ENCODE peak calls at places on chromosomes 11 and 22, in seven cellular contexts. E is cardiac fibroblast; O is T1000; L is stimulated activated CD4-positive, alpha-beta T cell treated with anti-CD3 and anti-CD28 coated beads, Interleukin-1b, Interleukin-23, amount 100 ng/mL, for 1 hour; U is anterior cingulate cortex; J is GM13977; Q is omental fat pad. Z is an unnamed sample.

GRCh38 chr11:80495116-80495515 is 1054.3 kb upstream of the TENM4 start:
- DNase-seq in E (no peak), O (no peak), L (no peak), U (no peak), J (no peak), Q (no peak), Z (no peak)

GRCh38 chr11:88293931-88294330 is 43.6 kb downstream of the CTSC start:
- DNase-seq in E (peak; percentile 66), O (no peak), L (no peak), U (no peak), J (no peak), Q (no peak), Z (no peak)

GRCh38 chr11:95219599-95219998 is 11.4 kb downstream of the SESN3 start:
- DNase-seq in E (no peak), O (no peak), L (no peak), U (no peak), J (no peak), Q (no peak), Z (no peak)

GRCh38 chr11:44417756-44418437 is 108.0 kb upstream of the ALX4 start:
- DNase-seq in E (no peak), O (no peak), L (no peak), U (no peak), J (no peak), Q (no peak), Z (no peak)

GRCh38 chr11:96263361-96263763 is 79.6 kb downstream of the MAML2 start:
- DNase-seq in E (peak; percentile 89), O (no peak), L (no peak), U (no peak), J (no peak), Q (no peak), Z (no peak)

GRCh38 chr22:45626198-45626651 is 45.4 kb upstream of the ATXN10 start:
- DNase-seq in E (no peak), O (no peak), L (no peak), U (no peak), J (no peak), Q (no peak), Z (no peak)

GRCh38 chr22:21067901-21068680 is 22.3 kb downstream of the LRRC74B start:
- DNase-seq in E (no peak), O (no peak), L (no peak), U (no peak), J (no peak), Q (no peak), Z (no peak)

GRCh38 chr11:34570584-34570983 is 50.3 kb upstream of the EHF start:
- DNase-seq in E (peak; percentile 37), O (peak; percentile 79), L (no peak), U (no peak), J (no peak), Q (no peak), Z (peak; percentile 50)

GRCh38 chr11:73570415-73571114 is 27.3 kb downstream of the FAM168A start:
- DNase-seq in E (peak; percentile 92), O (no peak), L (no peak), U (no peak), J (no peak), Q (no peak), Z (no peak)

GRCh38 chr22:36220457-36220921 is 18.8 kb downstream of the APOL2 start:
- DNase-seq in E (peak; percentile 62), O (no peak), L (no peak), U (no peak), J (no peak), Q (no peak), Z (no peak)

GRCh38 chr11:78740175-78741161 is 165.8 kb upstream of the NARS2 start:
- DNase-seq in E (no peak), O (no peak), L (no peak), U (no peak), J (no peak), Q (no peak), Z (peak; percentile 15)

GRCh38 chr11:2198621-2199365 is 27.2 kb upstream of the TH start:
- DNase-seq in E (no peak), O (no peak), L (no peak), U (no peak), J (no peak), Q (no peak), Z (no peak)

GRCh38 chr11:14414470-14415461 is 55.8 kb upstream of the RRAS2 start:
- DNase-seq in E (peak; percentile 30), O (no peak), L (peak; percentile 33), U (no peak), J (peak; percentile 36), Q (no peak), Z (peak; percentile 97)

GRCh38 chr22:46022881-46023512 is 46.0 kb upstream of the WNT7B start:
- DNase-seq in E (no peak), O (no peak), L (no peak), U (no peak), J (no peak), Q (no peak), Z (no peak)

GRCh38 chr11:130389315-130389935 is 39.0 kb downstream of the ADAMTS8 start:
- DNase-seq in E (peak; percentile 16), O (no peak), L (no peak), U (no peak), J (no peak), Q (no peak), Z (peak; percentile 54)

GRCh38 chr11:61834278-61835004 is 6.3 kb downstream of the FADS2 start:
- DNase-seq in E (peak; percentile 96), O (no peak), L (no peak), U (peak; percentile 65), J (peak; percentile 88), Q (no peak), Z (peak; percentile 97)

GRCh38 chr22:44142421-44143116 is 38.2 kb upstream of the PARVG start:
- DNase-seq in E (no peak), O (no peak), L (no peak), U (no peak), J (no peak), Q (no peak), Z (no peak)

GRCh38 chr22:40070701-40071100 is 75.9 kb downstream of the FAM83F start:
- DNase-seq in E (no peak), O (no peak), L (no peak), U (no peak), J (no peak), Q (no peak), Z (no peak)

GRCh38 chr11:1760351-1761109 is 3.2 kb downstream of the CTSD start:
- DNase-seq in E (peak; percentile 81), O (peak; percentile 16), L (no peak), U (peak; percentile 93), J (no peak), Q (peak; percentile 74), Z (no peak)

GRCh38 chr22:20457506-20458240 is 20.0 kb upstream of the SCARF2 start:
- DNase-seq in E (no peak), O (no peak), L (no peak), U (no peak), J (no peak), Q (no peak), Z (no peak)

GRCh38 chr22:47355776-47356432 is 593.5 kb downstream of the TBC1D22A start:
- DNase-seq in E (no peak), O (no peak), L (no peak), U (no peak), J (no peak), Q (no peak), Z (no peak)

GRCh38 chr11:705646-706438 is at the start of gene EPS8L2:
- DNase-seq in E (no peak), O (no peak), L (no peak), U (no peak), J (peak; percentile 48), Q (no peak), Z (no peak)

GRCh38 chr11:69892237-69892985 is 73.2 kb upstream of the FGF3 start:
- DNase-seq in E (no peak), O (no peak), L (no peak), U (no peak), J (no peak), Q (no peak), Z (no peak)

GRCh38 chr11:69140635-69141034 is 15.1 kb upstream of the SMIM38 start:
- DNase-seq in E (no peak), O (no peak), L (no peak), U (no peak), J (no peak), Q (no peak), Z (no peak)

GRCh38 chr11:104043137-104043536 is 6.7 kb downstream of the DDI1 start:
- DNase-seq in E (no peak), O (no peak), L (no peak), U (no peak), J (no peak), Q (no peak), Z (no peak)

GRCh38 chr11:119120639-119121007 is 757 bp upstream of the HINFP start:
- DNase-seq in E (no peak), O (no peak), L (no peak), U (no peak), J (no peak), Q (no peak), Z (no peak)

GRCh38 chr22:29320546-29320945 is 5.0 kb upstream of the RASL10A start:
- DNase-seq in E (no peak), O (no peak), L (no peak), U (no peak), J (no peak), Q (no peak), Z (peak; percentile 65)

GRCh38 chr11:45982656-45983470 is 60.4 kb downstream of the LARGE2 start:
- DNase-seq in E (peak; percentile 89), O (peak; percentile 3), L (peak; percentile 21), U (peak; percentile 8), J (no peak), Q (no peak), Z (no peak)

GRCh38 chr11:133157180-133157579 is 375.1 kb downstream of the OPCML start:
- DNase-seq in E (no peak), O (no peak), L (no peak), U (no peak), J (no peak), Q (no peak), Z (no peak)